ENCODE peak calls at places on chromosomes 12 and 14, in seven cellular contexts. L, B, W, Y, X, P and H are unnamed samples.

GRCh38 chr14:23550131-23550826 is 1.3 kb downstream of the ZFHX2 start:
- DNase-seq in L (no peak), B (no peak), P (no peak), Y (no peak), X (no peak), W (no peak), H (no peak)

GRCh38 chr14:101402936-101403660 is 158.2 kb upstream of the DIO3 start:
- DNase-seq in Y (no peak), P (no peak), W (no peak), B (no peak), X (no peak), L (no peak), H (no peak)

GRCh38 chr12:112749081-112749480 is 42.5 kb upstream of the RPH3A start:
- DNase-seq in Y (no peak), L (no peak), P (no peak), W (no peak), B (no peak), X (no peak), H (no peak)

GRCh38 chr14:99774526-99775307 is 18.5 kb upstream of the EML1 start:
- DNase-seq in L (no peak), B (no peak), W (no peak), P (no peak), X (no peak), Y (no peak), H (no peak)

GRCh38 chr12:45648070-45648469 is 81.4 kb upstream of the ARID2 start:
- DNase-seq in L (no peak), P (no peak), B (peak), W (no peak), X (no peak), Y (no peak), H (no peak)

GRCh38 chr12:91404362-91404899 is 221.8 kb upstream of the DCN start:
- DNase-seq in W (no peak), B (no peak), Y (no peak), L (no peak), X (no peak), P (no peak), H (no peak)

GRCh38 chr12:25585021-25585523 is 32.0 kb upstream of the LMNTD1 start:
- DNase-seq in P (no peak), X (no peak), Y (no peak), W (no peak), L (no peak), B (no peak), H (no peak)

GRCh38 chr14:101458536-101459391 is 102.5 kb upstream of the DIO3 start:
- DNase-seq in X (no peak), W (no peak), B (no peak), P (no peak), L (no peak), Y (no peak), H (peak)

GRCh38 chr12:71014180-71014785 is 93.7 kb upstream of the PTPRR start:
- DNase-seq in Y (no peak), P (no peak), B (peak), L (no peak), X (no peak), W (no peak), H (no peak)

GRCh38 chr14:55579724-55580400 is at the start of gene KTN1:
- DNase-seq in X (peak), L (peak), P (peak), Y (peak), W (peak), B (peak), H (peak)

GRCh38 chr12:97944576-97944975 is 482.0 kb downstream of the RMST start:
- DNase-seq in W (no peak), P (no peak), X (no peak), B (no peak), L (no peak), Y (no peak), H (no peak)